ENCODE peak calls at places on chromosomes 13 and 19, in nine cellular contexts. U, B, C, S, G, J, W, X and Y are unnamed samples.

GRCh38 chr13:44744880-44745633 is 168.9 kb upstream of the TSC22D1 start:
- DNase-seq in U (no peak), B (no peak), C (no peak), S (no peak), G (no peak), J (no peak), W (no peak), X (no peak), Y (no peak)

GRCh38 chr13:48858122-48858521 is 117.6 kb upstream of the FNDC3A start:
- DNase-seq in U (no peak), B (no peak), C (no peak), S (no peak), G (no peak), J (no peak), W (no peak), X (no peak), Y (no peak)

GRCh38 chr19:1257475-1258160 is 9.2 kb downstream of the MIDN start:
- DNase-seq in U (no peak), B (no peak), C (no peak), S (no peak), G (no peak), J (no peak), W (no peak), X (no peak), Y (no peak)

GRCh38 chr13:42260885-42261654 is 10.9 kb upstream of the AKAP11 start:
- DNase-seq in U (no peak), B (no peak), C (no peak), S (no peak), G (no peak), J (no peak), W (no peak), X (no peak), Y (no peak)

GRCh38 chr19:35671818-35672217 is 5.5 kb downstream of the UPK1A start:
- DNase-seq in U (no peak), B (no peak), C (no peak), S (no peak), G (no peak), J (no peak), W (no peak), X (no peak), Y (no peak)

GRCh38 chr19:47421844-47422395 is 2.6 kb upstream of the MEIS3 start:
- DNase-seq in U (no peak), B (peak; percentile 69), C (no peak), S (no peak), G (no peak), J (no peak), W (no peak), X (no peak), Y (no peak)

GRCh38 chr13:31824705-31825512 is 85.6 kb downstream of the RXFP2 start:
- DNase-seq in U (no peak), B (no peak), C (no peak), S (no peak), G (no peak), J (no peak), W (no peak), X (no peak), Y (no peak)

GRCh38 chr19:31326329-31327028 is 22.8 kb downstream of the TSHZ3 start:
- DNase-seq in U (no peak), B (no peak), C (no peak), S (no peak), G (no peak), J (no peak), W (no peak), X (no peak), Y (no peak)

GRCh38 chr19:33622505-33622808 is 704 bp downstream of the CHST8 start:
- DNase-seq in U (no peak), B (peak; percentile 60), C (no peak), S (no peak), G (no peak), J (no peak), W (no peak), X (no peak), Y (no peak)

DNA sequence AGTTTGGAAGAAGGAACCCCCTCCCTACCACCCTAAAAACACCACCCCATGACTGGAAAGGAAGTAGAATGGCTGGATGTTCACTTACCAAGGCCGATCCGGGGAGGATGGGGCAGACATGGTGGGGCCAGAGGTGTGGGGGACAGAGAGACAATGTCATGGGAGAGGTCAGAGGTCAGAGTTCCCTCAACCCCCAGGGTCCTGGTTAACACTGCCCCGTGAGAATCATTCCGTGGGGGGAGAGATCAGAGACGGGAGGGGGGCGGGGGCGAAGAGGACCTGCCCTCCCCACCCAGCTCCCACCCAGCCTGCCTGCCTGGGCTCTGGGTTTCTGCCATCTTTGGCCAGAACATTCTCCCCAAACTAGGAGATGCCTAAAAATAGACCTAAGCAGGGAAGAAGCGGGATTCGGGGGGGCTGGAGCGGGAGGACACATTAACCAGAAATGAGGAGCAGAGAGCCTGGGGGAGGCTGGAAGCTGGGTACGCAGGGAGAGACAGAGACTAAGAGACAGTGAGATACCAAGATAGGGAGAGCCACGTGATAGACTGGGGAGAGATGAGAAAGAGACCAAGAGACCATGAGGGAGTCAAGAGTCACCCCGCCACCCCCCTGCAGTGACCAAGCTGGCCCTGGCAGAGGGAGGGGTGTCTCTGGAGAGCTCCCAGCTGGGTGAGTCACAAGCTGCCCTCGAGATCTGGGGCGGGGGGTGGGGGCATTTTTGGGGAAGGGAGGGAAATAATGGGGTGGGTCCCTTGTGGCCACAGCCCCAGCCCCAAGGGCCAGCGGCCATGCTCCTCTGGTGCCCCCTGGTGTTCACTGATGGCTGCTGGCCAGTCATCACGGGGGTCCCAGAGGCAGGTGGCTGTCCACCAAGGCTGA is 6.1 kb upstream of the KANK2 start:
- DNase-seq in U (no peak), B (peak; percentile 77), C (no peak), S (peak; percentile 67), G (no peak), J (peak; percentile 97), W (peak; percentile 59), X (peak; percentile 86), Y (peak; percentile 70)
- TF ChIP-seq POLR2AphosphoS5 in U (no peak), B (no peak), C (no peak), S (peak; percentile 45), G (no peak), J (peak; percentile 73), W (no peak), X (peak; percentile 53), Y (no peak)

GRCh38 chr13:102868366-102868936 is 22.6 kb downstream of the ERCC5 start:
- DNase-seq in U (no peak), B (no peak), C (no peak), S (no peak), G (no peak), J (no peak), W (no peak), X (no peak), Y (no peak)

GRCh38 chr13:102862624-102863210 is 16.9 kb downstream of the ERCC5 start:
- DNase-seq in U (no peak), B (no peak), C (no peak), S (no peak), G (no peak), J (no peak), W (no peak), X (no peak), Y (no peak)

DNA sequence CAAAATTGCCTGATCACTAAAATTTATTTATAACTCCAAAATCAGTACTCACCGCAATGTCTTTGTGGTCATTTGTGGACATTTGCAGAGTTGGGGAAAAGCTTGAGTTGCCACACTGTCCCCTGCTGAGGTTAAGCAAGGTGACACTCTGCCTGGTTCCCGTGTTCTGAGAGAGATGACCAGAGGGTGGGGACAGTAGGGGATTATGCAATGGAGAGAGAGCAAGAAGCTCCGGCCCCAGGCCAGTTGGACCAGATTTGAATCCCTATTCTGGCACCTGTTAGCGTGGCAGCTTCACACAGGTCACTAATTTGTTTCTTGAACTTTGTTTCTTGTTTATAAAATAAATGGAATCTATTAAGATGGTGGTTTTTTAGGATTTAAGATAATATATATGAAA is 17.8 kb downstream of the ERCC5 start:
- DNase-seq in U (no peak), B (no peak), C (no peak), S (no peak), G (no peak), J (no peak), W (no peak), X (no peak), Y (no peak)
- TF ChIP-seq POLR2AphosphoS5 in U (no peak), B (no peak), C (no peak), S (no peak), G (no peak), J (no peak), W (no peak), X (no peak), Y (no peak)

GRCh38 chr19:5126498-5127223 is 157.7 kb downstream of the KDM4B start:
- DNase-seq in U (no peak), B (no peak), C (no peak), S (no peak), G (no peak), J (no peak), W (no peak), X (no peak), Y (peak; percentile 61)

GRCh38 chr19:5128251-5128931 is 159.5 kb downstream of the KDM4B start:
- DNase-seq in U (no peak), B (peak; percentile 55), C (no peak), S (no peak), G (no peak), J (peak; percentile 85), W (peak; percentile 71), X (no peak), Y (no peak)

GRCh38 chr19:5125797-5126497 is 157.0 kb downstream of the KDM4B start:
- DNase-seq in U (no peak), B (peak; percentile 84), C (no peak), S (no peak), G (no peak), J (no peak), W (no peak), X (no peak), Y (no peak)

GRCh38 chr19:5128932-5129389 is 160.0 kb downstream of the KDM4B start:
- DNase-seq in U (no peak), B (no peak), C (no peak), S (no peak), G (no peak), J (no peak), W (peak; percentile 57), X (no peak), Y (no peak)

DNA sequence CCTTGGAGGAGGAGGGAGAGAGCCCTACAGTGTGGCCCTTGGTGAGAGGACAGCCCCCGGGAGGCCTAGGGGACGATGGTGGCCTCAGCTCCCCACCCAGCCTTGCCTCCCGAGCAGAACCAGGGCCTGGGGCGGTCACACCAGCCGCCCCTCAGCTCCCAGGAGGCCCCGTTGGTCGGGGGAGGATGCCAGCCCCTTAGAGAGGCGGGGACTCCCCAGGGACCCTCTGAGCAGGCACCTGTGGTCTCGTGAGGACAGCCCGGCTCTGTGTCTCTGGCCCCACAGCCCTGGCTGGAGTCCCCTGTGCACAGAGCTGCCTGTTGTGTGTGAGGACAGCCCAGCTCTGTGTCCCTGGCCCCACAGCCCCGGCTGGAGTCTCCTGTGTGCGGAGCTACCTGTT is 158.8 kb downstream of the KDM4B start:
- DNase-seq in U (no peak), B (no peak), C (no peak), S (no peak), G (no peak), J (no peak), W (no peak), X (no peak), Y (no peak)
- TF ChIP-seq POLR2AphosphoS5 in U (no peak), B (no peak), C (no peak), S (no peak), G (no peak), J (no peak), W (no peak), X (no peak), Y (no peak)

DNA sequence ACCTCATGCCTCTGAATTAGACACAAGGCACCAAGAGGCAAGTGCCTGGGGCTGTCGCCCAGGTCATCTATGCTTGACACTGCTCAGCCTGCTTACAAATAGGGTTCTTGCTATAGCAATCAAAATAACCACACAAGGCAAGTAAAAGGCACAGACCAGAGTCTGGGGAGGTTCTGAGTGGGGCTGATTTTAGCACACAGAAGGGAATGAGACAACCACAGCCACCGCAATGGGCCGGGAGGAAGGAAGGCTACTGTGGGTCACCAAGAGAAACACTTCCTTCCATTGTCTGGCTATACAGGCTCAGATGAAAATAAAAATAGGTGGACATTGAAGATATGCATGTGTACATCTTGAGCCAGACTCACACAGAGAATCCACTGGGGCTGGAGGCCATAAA is 159.1 kb downstream of the DLEU7 start:
- DNase-seq in U (no peak), B (no peak), C (no peak), S (peak; percentile 11), G (no peak), J (no peak), W (no peak), X (no peak), Y (no peak)
- TF ChIP-seq POLR2AphosphoS5 in U (no peak), B (no peak), C (no peak), S (no peak), G (no peak), J (no peak), W (no peak), X (no peak), Y (no peak)